ENCODE peak calls at places on chromosomes 13 and 19, in nine cellular contexts. O, A, E, Y, G, U, I, Z and T are unnamed samples.

GRCh38 chr13:42369071-42369795 is 97.3 kb downstream of the AKAP11 start:
- DNase-seq in U (no peak), O (no peak), Z (no peak), Y (no peak), I (no peak), A (no peak), G (no peak), E (no peak), T (no peak)

GRCh38 chr13:35470671-35471465 is 5.6 kb downstream of the MAB21L1 start:
- DNase-seq in I (peak), G (no peak), A (no peak), Y (no peak), E (no peak), Z (no peak), O (peak), U (no peak), T (peak)

GRCh38 chr19:18768997-18769891 is 21.9 kb downstream of the COMP start:
- DNase-seq in O (no peak), E (no peak), Y (no peak), A (no peak), I (no peak), Z (no peak), U (no peak), G (no peak), T (peak)

GRCh38 chr13:62168891-62169290 is 753.2 kb upstream of the PCDH20 start:
- DNase-seq in E (no peak), O (no peak), U (no peak), Z (no peak), I (no peak), A (no peak), G (no peak), Y (no peak), T (no peak)

GRCh38 chr19:39080431-39080830 is 3.7 kb upstream of the ACP7 start:
- DNase-seq in Z (no peak), I (no peak), E (no peak), U (no peak), O (no peak), G (no peak), Y (no peak), A (no peak), T (no peak)

GRCh38 chr19:35247526-35248309 is 1.1 kb upstream of the LSR start:
- DNase-seq in O (peak), A (peak), E (peak), Z (peak), Y (no peak), U (peak), I (peak), G (peak), T (peak)

GRCh38 chr19:43625918-43626579 is 6.6 kb upstream of the ZNF428 start:
- DNase-seq in Y (no peak), Z (no peak), U (peak), O (no peak), G (no peak), A (no peak), E (no peak), I (no peak), T (peak)

GRCh38 chr19:30371157-30371845 is 883 bp upstream of the ZNF536 start:
- DNase-seq in U (no peak), O (no peak), Y (no peak), Z (no peak), E (peak), G (peak), I (no peak), A (no peak), T (no peak)

GRCh38 chr13:31528176-31528575 is 211.2 kb upstream of the RXFP2 start:
- DNase-seq in Z (no peak), U (no peak), O (peak), E (no peak), G (no peak), A (peak), Y (no peak), I (no peak), T (no peak)

GRCh38 chr13:20441879-20442278 is 83.8 kb downstream of the CRYL1 start:
- DNase-seq in U (no peak), I (no peak), A (no peak), G (no peak), Y (peak), O (no peak), E (no peak), Z (no peak), T (no peak)

GRCh38 chr13:20711301-20712044 is 8.0 kb downstream of the IL17D start:
- DNase-seq in I (no peak), A (no peak), Y (no peak), G (no peak), E (no peak), O (peak), Z (no peak), U (peak), T (no peak)

GRCh38 chr19:48872884-48873475 is 759 bp downstream of the PPP1R15A start:
- DNase-seq in U (peak), E (no peak), I (no peak), Y (peak), A (peak), Z (peak), O (peak), G (peak), T (peak)